ENCODE peak calls at places on chromosomes 6 and 20, in seven cellular contexts. One of them, this sample, is unnamed.

GRCh38 chr6:166253277-166254229 is 54.6 kb downstream of the PRR18 start:
- DNase-seq in SK-N-SH: peak
- DNase-seq in uterus: no peak
- DNase-seq in astrocyte of the spinal cord: no peak
- DNase-seq in psoas muscle: peak
- DNase-seq in K562: no peak
- DNase-seq in WTC11: peak
- DNase-seq in this sample: no peak

GRCh38 chr20:62879275-62880146 is 17.9 kb upstream of the TCFL5 start:
- DNase-seq in psoas muscle: peak
- DNase-seq in astrocyte of the spinal cord: no peak
- DNase-seq in SK-N-SH: no peak
- DNase-seq in uterus: no peak
- DNase-seq in WTC11: peak
- DNase-seq in K562: no peak
- DNase-seq in this sample: no peak

GRCh38 chr6:116371384-116372209 is 850 bp downstream of the DSE start:
- DNase-seq in uterus: peak
- DNase-seq in K562: no peak
- DNase-seq in WTC11: peak
- DNase-seq in psoas muscle: peak
- DNase-seq in SK-N-SH: peak
- DNase-seq in astrocyte of the spinal cord: peak
- DNase-seq in this sample: peak

GRCh38 chr20:12984863-12985262 is 23.9 kb upstream of the SPTLC3 start:
- DNase-seq in astrocyte of the spinal cord: no peak
- DNase-seq in K562: no peak
- DNase-seq in SK-N-SH: no peak
- DNase-seq in psoas muscle: no peak
- DNase-seq in WTC11: no peak
- DNase-seq in uterus: no peak
- DNase-seq in this sample: no peak

GRCh38 chr6:21710908-21711627 is 117.5 kb downstream of the SOX4 start:
- DNase-seq in WTC11: no peak
- DNase-seq in psoas muscle: no peak
- DNase-seq in K562: no peak
- DNase-seq in uterus: no peak
- DNase-seq in SK-N-SH: no peak
- DNase-seq in astrocyte of the spinal cord: no peak
- DNase-seq in this sample: no peak

GRCh38 chr6:38567436-38567835 is 72.3 kb downstream of the BTBD9 start:
- DNase-seq in astrocyte of the spinal cord: peak
- DNase-seq in psoas muscle: peak
- DNase-seq in SK-N-SH: peak
- DNase-seq in K562: no peak
- DNase-seq in uterus: peak
- DNase-seq in WTC11: no peak
- DNase-seq in this sample: peak

GRCh38 chr20:38260378-38261053 is at the start of gene KIAA1755:
- DNase-seq in uterus: peak
- DNase-seq in SK-N-SH: peak
- DNase-seq in psoas muscle: peak
- DNase-seq in K562: peak
- DNase-seq in WTC11: peak
- DNase-seq in astrocyte of the spinal cord: peak
- DNase-seq in this sample: no peak

GRCh38 chr6:140071115-140071514 is 696.7 kb upstream of the CITED2 start:
- DNase-seq in astrocyte of the spinal cord: peak
- DNase-seq in K562: no peak
- DNase-seq in uterus: no peak
- DNase-seq in WTC11: no peak
- DNase-seq in psoas muscle: no peak
- DNase-seq in SK-N-SH: peak
- DNase-seq in this sample: no peak

GRCh38 chr6:11043961-11044711 is at the start of gene ELOVL2:
- DNase-seq in SK-N-SH: peak
- DNase-seq in uterus: no peak
- DNase-seq in WTC11: peak
- DNase-seq in psoas muscle: peak
- DNase-seq in astrocyte of the spinal cord: peak
- DNase-seq in K562: peak
- DNase-seq in this sample: peak

GRCh38 chr6:50845499-50846108 is 26.9 kb downstream of the TFAP2B start:
- DNase-seq in SK-N-SH: no peak
- DNase-seq in astrocyte of the spinal cord: no peak
- DNase-seq in K562: no peak
- DNase-seq in WTC11: peak
- DNase-seq in psoas muscle: no peak
- DNase-seq in uterus: no peak
- DNase-seq in this sample: no peak

GRCh38 chr6:89360415-89360999 is 8.0 kb upstream of the UBE2J1 start:
- DNase-seq in WTC11: no peak
- DNase-seq in astrocyte of the spinal cord: peak
- DNase-seq in uterus: no peak
- DNase-seq in K562: no peak
- DNase-seq in psoas muscle: no peak
- DNase-seq in SK-N-SH: no peak
- DNase-seq in this sample: no peak

GRCh38 chr6:22827760-22828159 is 258.4 kb downstream of the HDGFL1 start:
- DNase-seq in astrocyte of the spinal cord: no peak
- DNase-seq in psoas muscle: no peak
- DNase-seq in WTC11: no peak
- DNase-seq in SK-N-SH: no peak
- DNase-seq in K562: no peak
- DNase-seq in uterus: no peak
- DNase-seq in this sample: no peak

GRCh38 chr6:24855389-24856245 is 56.9 kb upstream of the ARMH2 start:
- DNase-seq in SK-N-SH: peak
- DNase-seq in uterus: peak
- DNase-seq in psoas muscle: peak
- DNase-seq in astrocyte of the spinal cord: peak
- DNase-seq in K562: peak
- DNase-seq in WTC11: peak
- DNase-seq in this sample: no peak

GRCh38 chr20:62824476-62825287 is 7.8 kb downstream of the COL9A3 start:
- DNase-seq in psoas muscle: no peak
- DNase-seq in WTC11: peak
- DNase-seq in SK-N-SH: peak
- DNase-seq in K562: peak
- DNase-seq in uterus: no peak
- DNase-seq in astrocyte of the spinal cord: peak
- DNase-seq in this sample: no peak

GRCh38 chr6:32047084-32047478 is 8.9 kb downstream of the CYP21A2 start:
- DNase-seq in psoas muscle: peak
- DNase-seq in astrocyte of the spinal cord: peak
- DNase-seq in uterus: peak
- DNase-seq in K562: peak
- DNase-seq in SK-N-SH: no peak
- DNase-seq in WTC11: no peak
- DNase-seq in this sample: no peak

GRCh38 chr6:27888576-27888975 is 23.6 kb downstream of the OR2B2 start:
- DNase-seq in psoas muscle: no peak
- DNase-seq in SK-N-SH: no peak
- DNase-seq in astrocyte of the spinal cord: no peak
- DNase-seq in uterus: no peak
- DNase-seq in WTC11: no peak
- DNase-seq in K562: no peak
- DNase-seq in this sample: no peak

GRCh38 chr6:3229566-3230274 is 2.3 kb upstream of the TUBB2B start:
- DNase-seq in WTC11: peak
- DNase-seq in psoas muscle: peak
- DNase-seq in SK-N-SH: peak
- DNase-seq in K562: peak
- DNase-seq in uterus: no peak
- DNase-seq in astrocyte of the spinal cord: no peak
- DNase-seq in this sample: no peak

GRCh38 chr6:3041606-3042005 is 26.7 kb upstream of the RIPK1 start:
- DNase-seq in WTC11: no peak
- DNase-seq in SK-N-SH: no peak
- DNase-seq in psoas muscle: no peak
- DNase-seq in astrocyte of the spinal cord: no peak
- DNase-seq in uterus: no peak
- DNase-seq in K562: no peak
- DNase-seq in this sample: no peak

GRCh38 chr6:100257661-100258395 is 206.9 kb downstream of the SIM1 start:
- DNase-seq in WTC11: no peak
- DNase-seq in SK-N-SH: no peak
- DNase-seq in uterus: no peak
- DNase-seq in psoas muscle: no peak
- DNase-seq in K562: peak
- DNase-seq in astrocyte of the spinal cord: peak
- DNase-seq in this sample: no peak

GRCh38 chr20:23136893-23137745 is 51.0 kb upstream of the CD93 start:
- DNase-seq in astrocyte of the spinal cord: no peak
- DNase-seq in SK-N-SH: no peak
- DNase-seq in psoas muscle: peak
- DNase-seq in uterus: no peak
- DNase-seq in K562: peak
- DNase-seq in WTC11: no peak
- DNase-seq in this sample: no peak

GRCh38 chr6:44020148-44020547 is 107.1 kb downstream of the MRPL14 start:
- DNase-seq in uterus: peak
- DNase-seq in SK-N-SH: no peak
- DNase-seq in WTC11: no peak
- DNase-seq in astrocyte of the spinal cord: no peak
- DNase-seq in psoas muscle: no peak
- DNase-seq in K562: no peak
- DNase-seq in this sample: no peak

GRCh38 chr6:131765081-131765852 is 42.6 kb upstream of the ENPP1 start:
- DNase-seq in uterus: no peak
- DNase-seq in K562: no peak
- DNase-seq in WTC11: no peak
- DNase-seq in psoas muscle: no peak
- DNase-seq in astrocyte of the spinal cord: peak
- DNase-seq in SK-N-SH: no peak
- DNase-seq in this sample: no peak

GRCh38 chr6:148700713-148701392 is 46.0 kb upstream of the UST start:
- DNase-seq in uterus: no peak
- DNase-seq in K562: no peak
- DNase-seq in SK-N-SH: no peak
- DNase-seq in astrocyte of the spinal cord: peak
- DNase-seq in WTC11: no peak
- DNase-seq in psoas muscle: no peak
- DNase-seq in this sample: no peak

GRCh38 chr6:15474196-15474595 is 188.6 kb downstream of the DTNBP1 start:
- DNase-seq in K562: no peak
- DNase-seq in SK-N-SH: no peak
- DNase-seq in psoas muscle: no peak
- DNase-seq in WTC11: no peak
- DNase-seq in astrocyte of the spinal cord: no peak
- DNase-seq in uterus: no peak
- DNase-seq in this sample: no peak

GRCh38 chr6:113735487-113735886 is 121.7 kb upstream of the MARCKS start:
- DNase-seq in WTC11: no peak
- DNase-seq in K562: no peak
- DNase-seq in uterus: no peak
- DNase-seq in SK-N-SH: no peak
- DNase-seq in psoas muscle: no peak
- DNase-seq in astrocyte of the spinal cord: no peak
- DNase-seq in this sample: no peak

GRCh38 chr20:43940518-43941225 is 26.0 kb downstream of the TOX2 start:
- DNase-seq in psoas muscle: no peak
- DNase-seq in SK-N-SH: no peak
- DNase-seq in uterus: no peak
- DNase-seq in WTC11: no peak
- DNase-seq in K562: no peak
- DNase-seq in astrocyte of the spinal cord: no peak
- DNase-seq in this sample: no peak

GRCh38 chr20:15378151-15378550 is 1040.7 kb upstream of the FLRT3 start:
- DNase-seq in uterus: no peak
- DNase-seq in psoas muscle: no peak
- DNase-seq in SK-N-SH: no peak
- DNase-seq in astrocyte of the spinal cord: no peak
- DNase-seq in WTC11: no peak
- DNase-seq in K562: no peak
- DNase-seq in this sample: no peak
- TF ChIP-seq CTCF in uterus: no peak
- TF ChIP-seq CTCF in psoas muscle: no peak
- TF ChIP-seq CTCF in SK-N-SH: peak
- TF ChIP-seq CTCF in astrocyte of the spinal cord: peak
- TF ChIP-seq CTCF in WTC11: no peak
- TF ChIP-seq CTCF in K562: no peak
- TF ChIP-seq CTCF in this sample: no peak

GRCh38 chr6:110462884-110463481 is 13.4 kb downstream of the SLC22A16 start:
- DNase-seq in psoas muscle: no peak
- DNase-seq in SK-N-SH: no peak
- DNase-seq in WTC11: no peak
- DNase-seq in astrocyte of the spinal cord: no peak
- DNase-seq in uterus: no peak
- DNase-seq in K562: no peak
- DNase-seq in this sample: no peak
- TF ChIP-seq CTCF in psoas muscle: no peak
- TF ChIP-seq CTCF in SK-N-SH: no peak
- TF ChIP-seq CTCF in WTC11: no peak
- TF ChIP-seq CTCF in astrocyte of the spinal cord: no peak
- TF ChIP-seq CTCF in uterus: no peak
- TF ChIP-seq CTCF in K562: no peak
- TF ChIP-seq CTCF in this sample: no peak

GRCh38 chr20:45300961-45301360 is 5.7 kb upstream of the RBPJL start:
- DNase-seq in uterus: no peak
- DNase-seq in WTC11: peak
- DNase-seq in K562: peak
- DNase-seq in psoas muscle: no peak
- DNase-seq in astrocyte of the spinal cord: no peak
- DNase-seq in SK-N-SH: peak
- DNase-seq in this sample: no peak
- TF ChIP-seq CTCF in uterus: no peak
- TF ChIP-seq CTCF in WTC11: peak
- TF ChIP-seq CTCF in K562: peak
- TF ChIP-seq CTCF in psoas muscle: no peak
- TF ChIP-seq CTCF in astrocyte of the spinal cord: peak
- TF ChIP-seq CTCF in SK-N-SH: peak
- TF ChIP-seq CTCF in this sample: no peak

DNA sequence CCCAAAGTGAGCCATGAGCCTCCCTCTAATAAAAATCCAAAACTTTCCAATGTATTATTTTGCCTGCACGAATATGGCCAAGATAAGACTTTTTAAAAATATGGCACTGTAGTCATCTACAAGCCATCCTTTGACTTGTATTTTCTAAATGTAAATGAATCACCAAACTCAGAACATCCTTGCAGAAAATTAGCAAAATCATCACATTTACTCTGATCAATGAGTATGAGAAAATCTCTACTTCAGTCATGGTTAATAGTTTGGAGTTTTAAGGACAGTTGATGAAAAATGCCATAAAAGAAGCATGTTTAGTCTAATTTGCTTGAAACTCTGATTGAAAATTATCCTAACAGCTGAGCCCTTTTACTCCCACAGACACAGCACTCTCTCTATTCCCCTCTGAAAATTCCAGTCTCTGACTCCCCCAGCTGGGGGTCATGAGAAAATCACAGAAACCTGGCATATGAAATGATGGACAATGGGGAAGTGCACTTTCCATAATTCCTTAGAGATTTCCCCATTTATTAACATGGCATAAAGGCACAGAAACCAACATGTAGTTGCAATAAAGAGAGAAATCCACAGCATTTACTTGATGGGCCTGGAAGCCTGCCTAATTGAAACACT is 214.1 kb downstream of the WDR27 start:
- DNase-seq in WTC11: no peak
- DNase-seq in astrocyte of the spinal cord: peak
- DNase-seq in SK-N-SH: no peak
- DNase-seq in psoas muscle: no peak
- DNase-seq in K562: no peak
- DNase-seq in uterus: no peak
- DNase-seq in this sample: no peak
- TF ChIP-seq CTCF in WTC11: no peak
- TF ChIP-seq CTCF in astrocyte of the spinal cord: peak
- TF ChIP-seq CTCF in SK-N-SH: peak
- TF ChIP-seq CTCF in psoas muscle: no peak
- TF ChIP-seq CTCF in K562: peak
- TF ChIP-seq CTCF in uterus: peak
- TF ChIP-seq CTCF in this sample: no peak